ENCODE peak calls at places on chromosomes 2 and 18, in four cellular contexts. U is body of pancreas, B is uterus, Y is tibial nerve. C is an unnamed sample. For H3K36me3, the result is how much of the 10 kb centered on the place peaks cover.

GRCh38 chr18:45227004-45227403 is 388.3 kb upstream of the SLC14A2 start:
- DNase-seq in B (no peak), U (no peak), Y (no peak), C (no peak)

GRCh38 chr18:10912790-10913560 is 236.4 kb downstream of the PIEZO2 start:
- DNase-seq in B (no peak), Y (no peak), U (no peak), C (peak)

GRCh38 chr2:188395903-188396699 is 104.4 kb downstream of the GULP1 start:
- DNase-seq in U (no peak), Y (no peak), B (no peak), C (no peak)

GRCh38 chr2:19769513-19769912 is 132.3 kb downstream of the TTC32 start:
- DNase-seq in Y (no peak), U (no peak), B (no peak), C (no peak)

GRCh38 chr2:22694856-22695255 is 690.1 kb upstream of the KLHL29 start:
- DNase-seq in Y (no peak), U (no peak), B (no peak), C (no peak)

GRCh38 chr2:126809357-126809756 is 89.3 kb upstream of the TEX51 start:
- DNase-seq in Y (no peak), B (no peak), U (no peak), C (no peak)

GRCh38 chr2:239939736-239940483 is 85.2 kb downstream of the NDUFA10 start:
- DNase-seq in U (no peak), Y (no peak), B (peak), C (peak)

GRCh38 chr2:226703501-226703900 is 96.1 kb downstream of the IRS1 start:
- DNase-seq in Y (no peak), U (no peak), B (no peak), C (no peak)

GRCh38 chr2:56167616-56168015 is 16.2 kb upstream of the CCDC85A start:
- DNase-seq in B (no peak), U (no peak), Y (no peak), C (no peak)

GRCh38 chr18:6613581-6613980 is 115.9 kb upstream of the ARHGAP28 start:
- DNase-seq in B (no peak), U (no peak), Y (no peak), C (no peak)

GRCh38 chr2:206457188-206457634 is 13.9 kb downstream of the ADAM23 start:
- DNase-seq in U (no peak), Y (no peak), B (no peak), C (no peak)

GRCh38 chr2:233519787-233520611 is 46.6 kb downstream of the USP40 start:
- DNase-seq in B (no peak), U (no peak), Y (no peak), C (no peak)

GRCh38 chr2:189411860-189412259 is 29.4 kb upstream of the WDR75 start:
- DNase-seq in U (no peak), Y (no peak), B (no peak), C (no peak)

GRCh38 chr2:6429210-6429986 is 436.3 kb downstream of the CMPK2 start:
- DNase-seq in U (no peak), B (no peak), Y (no peak), C (no peak)

GRCh38 chr2:234676109-234676858 is 179.4 kb upstream of the ARL4C start:
- DNase-seq in U (no peak), B (no peak), Y (no peak), C (no peak)

GRCh38 chr2:22992446-22992845 is 392.5 kb upstream of the KLHL29 start:
- DNase-seq in Y (no peak), B (no peak), U (no peak), C (no peak)

GRCh38 chr2:131475831-131476230 is at the start of gene TUBA3D:
- DNase-seq in B (no peak), U (no peak), Y (no peak), C (no peak)

GRCh38 chr2:158457826-158458616 is 1.3 kb downstream of the PKP4 start:
- DNase-seq in B (peak), U (peak), Y (peak), C (peak)

GRCh38 chr2:70690846-70691245 is 77.2 kb downstream of the ADD2 start:
- DNase-seq in U (no peak), B (no peak), Y (no peak), C (no peak)

GRCh38 chr2:80489718-80490117 is 185.2 kb upstream of the LRRTM1 start:
- DNase-seq in B (no peak), Y (no peak), U (no peak), C (no peak)

GRCh38 chr2:185583058-185583816 is 155.4 kb upstream of the FSIP2 start:
- DNase-seq in U (no peak), B (no peak), Y (no peak), C (no peak)

GRCh38 chr2:195479407-195479806 is 177.6 kb upstream of the SLC39A10 start:
- DNase-seq in Y (no peak), B (no peak), U (no peak), C (no peak)

GRCh38 chr2:218953366-218953954 is 6.0 kb upstream of the CDK5R2 start:
- DNase-seq in B (no peak), Y (no peak), U (no peak), C (no peak)

GRCh38 chr2:232372231-232373208 is 6.0 kb upstream of the ALPP start:
- DNase-seq in U (no peak), B (no peak), Y (no peak), C (no peak)

GRCh38 chr2:55391155-55391554 is 28.5 kb downstream of the CCDC88A start:
- DNase-seq in B (no peak), Y (no peak), U (no peak), C (no peak)

DNA sequence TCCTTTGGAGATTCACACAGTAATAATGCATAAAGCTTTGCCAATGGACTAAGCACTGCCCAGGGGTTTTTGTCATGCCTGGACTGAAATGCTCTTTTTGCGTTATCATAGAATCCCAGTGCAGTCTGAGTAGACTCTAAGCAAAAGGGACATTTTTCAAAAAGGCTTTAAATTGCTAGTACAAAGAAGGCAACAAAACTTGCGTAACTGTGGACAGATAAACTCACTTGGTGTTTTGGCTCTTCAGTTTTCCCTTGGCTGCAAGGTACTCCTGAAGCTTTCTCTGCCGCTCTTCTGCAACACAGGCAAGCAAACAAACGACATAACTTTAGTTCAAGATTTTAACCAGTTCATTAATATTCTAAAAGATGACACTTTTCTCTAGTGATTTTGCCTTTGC is 2.1 kb downstream of the CKAP2L start:
- DNase-seq in U (no peak), Y (no peak), B (no peak), C (no peak)
- H3K36me3 ChIP-seq in U (under half), Y (under half), B (under half), C (under half)

GRCh38 chr2:48365476-48365875 is 164.5 kb upstream of the STON1 start:
- DNase-seq in B (no peak), Y (no peak), U (no peak), C (no peak)
- TF ChIP-seq POLR2A in B (no peak), Y (no peak), U (no peak), C (no peak)

GRCh38 chr2:224219781-224220180 is 180.7 kb upstream of the SERPINE2 start:
- DNase-seq in U (no peak), B (no peak), Y (no peak), C (no peak)

GRCh38 chr2:224222320-224222719 is 179.6 kb downstream of the FAM124B start:
- DNase-seq in U (no peak), B (no peak), Y (no peak), C (no peak)

GRCh38 chr2:224222976-224223375 is 178.9 kb downstream of the FAM124B start:
- DNase-seq in U (no peak), Y (no peak), B (no peak), C (no peak)

GRCh38 chr2:224220581-224221255 is 181.2 kb downstream of the FAM124B start:
- DNase-seq in U (no peak), B (no peak), Y (no peak), C (no peak)

GRCh38 chr2:224221455-224221913 is 180.4 kb downstream of the FAM124B start:
- DNase-seq in Y (no peak), B (no peak), U (no peak), C (no peak)
- H3K27ac ChIP-seq in Y (no peak), B (no peak), U (no peak), C (no peak)

DNA sequence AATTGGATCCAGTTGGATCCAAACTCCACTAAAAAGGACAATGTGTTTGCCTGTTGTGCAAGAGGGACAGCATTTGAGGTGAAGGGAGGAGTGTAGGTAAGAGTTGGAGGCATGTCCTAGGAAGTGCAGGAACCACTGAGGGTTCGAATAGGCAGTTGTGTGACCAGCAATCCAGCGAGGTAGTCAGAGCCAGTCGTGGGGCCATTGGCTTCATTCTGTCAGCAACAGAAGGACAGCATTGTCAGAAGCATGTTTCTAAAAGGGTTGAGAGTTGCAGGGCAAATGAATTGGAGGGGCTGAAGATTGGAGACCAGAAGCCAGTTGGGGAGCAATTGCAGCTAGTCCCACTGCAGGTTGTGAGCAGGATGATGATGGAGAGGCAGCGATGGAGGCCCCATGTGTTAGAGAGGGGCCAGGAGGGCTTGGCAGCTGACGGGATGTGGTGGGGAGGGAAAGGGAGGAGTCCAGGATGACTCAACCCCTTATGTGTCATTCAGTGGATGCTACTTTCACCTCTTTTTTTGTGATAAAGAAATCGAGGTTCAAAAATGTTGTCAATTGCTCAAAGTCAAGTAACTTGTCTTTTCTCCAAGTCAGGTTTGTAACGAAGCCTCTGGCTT is 96.7 kb upstream of the SIX3 start:
- DNase-seq in U (no peak), B (no peak), Y (no peak), C (no peak)
- H3K36me3 ChIP-seq in U (under half), B (under half), Y (under half), C (under half)

DNA sequence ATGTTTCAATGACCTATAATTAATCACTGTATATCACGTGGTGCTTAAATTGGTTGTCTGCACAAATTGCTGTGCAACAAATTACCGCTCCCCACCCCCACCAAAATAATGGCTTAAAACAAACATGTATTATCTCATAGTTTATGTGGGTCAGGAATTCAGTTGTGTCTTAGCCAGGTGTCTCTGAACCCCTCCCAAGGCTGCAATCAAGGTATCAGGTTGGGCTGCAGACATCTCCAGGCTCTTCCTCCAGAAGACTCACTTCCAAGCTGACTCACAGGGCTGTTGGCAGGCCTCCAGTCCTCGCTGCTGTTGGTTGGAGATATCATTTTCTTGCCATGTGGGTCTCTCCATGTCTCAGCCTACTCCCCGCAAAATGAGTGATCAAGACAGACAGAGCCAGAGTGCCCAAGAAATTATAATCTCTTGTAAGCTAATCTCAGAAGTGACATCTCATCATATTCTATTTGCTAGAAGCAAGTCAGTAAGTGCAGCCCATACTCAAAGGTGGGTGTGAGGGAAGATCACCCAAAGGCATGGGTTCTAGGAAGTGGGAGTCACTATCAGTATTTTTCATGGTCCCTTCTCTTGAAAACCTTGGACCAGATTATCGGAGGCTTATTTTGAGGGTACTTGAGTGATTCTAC is 38.4 kb downstream of the SPC25 start:
- DNase-seq in U (peak), Y (no peak), B (no peak), C (peak)
- TF ChIP-seq POLR2A in U (no peak), Y (no peak), B (no peak), C (no peak)

C was measured in heart left ventricle.